ENCODE peak calls at places on chromosome 21, in five cellular contexts. Z is psoas muscle, F is hepatocyte, K is neural crest cell, L is pancreas. V is an unnamed sample.

GRCh38 chr21:16620921-16621320 is 891.1 kb downstream of the USP25 start:
- DNase-seq in Z (no peak), K (no peak), F (no peak), L (no peak), V (no peak)

GRCh38 chr21:33899199-33899598 is 16.4 kb downstream of the ATP5PO start:
- DNase-seq in Z (no peak), F (no peak), K (no peak), L (no peak), V (no peak)

GRCh38 chr21:31132574-31133242 is 94.4 kb upstream of the KRTAP19-8 start:
- DNase-seq in Z (no peak), L (no peak), F (no peak), K (no peak), V (no peak)

GRCh38 chr21:16811011-16811410 is 701.8 kb upstream of the CXADR start:
- DNase-seq in L (no peak), F (no peak), K (no peak), Z (no peak), V (no peak)

GRCh38 chr21:41630249-41630648 is 122.3 kb upstream of the TMPRSS2 start:
- DNase-seq in F (peak; percentile 92), K (no peak), L (no peak), Z (no peak), V (no peak)

GRCh38 chr21:21737186-21737585 is 739.0 kb downstream of the NCAM2 start:
- DNase-seq in Z (no peak), F (no peak), K (no peak), L (no peak), V (no peak)

GRCh38 chr21:34112316-34113033 is 39.1 kb downstream of the MRPS6 start:
- DNase-seq in F (no peak), Z (no peak), L (no peak), K (no peak), V (no peak)

GRCh38 chr21:23725576-23725975 is 1881.7 kb downstream of the MRPL39 start:
- DNase-seq in F (no peak), Z (no peak), K (no peak), L (no peak), V (no peak)

GRCh38 chr21:15390049-15390448 is 325.2 kb upstream of the NRIP1 start:
- DNase-seq in K (no peak), L (no peak), F (no peak), Z (no peak), V (no peak)

GRCh38 chr21:23021481-23021880 is 2023.3 kb downstream of the NCAM2 start:
- DNase-seq in Z (peak; percentile 43), F (no peak), L (no peak), K (no peak), V (no peak)

GRCh38 chr21:25708467-25709065 is 26.1 kb downstream of the ATP5PF start:
- DNase-seq in L (no peak), F (peak; percentile 47), K (peak; percentile 36), Z (no peak), V (peak; percentile 28)

GRCh38 chr21:42388740-42389448 is 7.0 kb downstream of the TMPRSS3 start:
- DNase-seq in F (no peak), Z (peak; percentile 21), K (no peak), L (peak; percentile 62), V (no peak)

GRCh38 chr21:42737969-42738590 is 84.7 kb downstream of the PDE9A start:
- DNase-seq in L (no peak), Z (peak; percentile 78), K (no peak), F (peak; percentile 65), V (no peak)

GRCh38 chr21:32007461-32007860 is 134.6 kb downstream of the HUNK start:
- DNase-seq in Z (no peak), F (no peak), L (no peak), K (no peak), V (no peak)

GRCh38 chr21:41973861-41974751 is 20.3 kb upstream of the C2CD2 start:
- DNase-seq in K (no peak), F (no peak), L (no peak), Z (no peak), V (no peak)

GRCh38 chr21:33587792-33588484 is 546 bp downstream of the DONSON start:
- DNase-seq in K (no peak), L (peak; percentile 71), Z (peak; percentile 64), F (peak; percentile 64), V (peak; percentile 46)

GRCh38 chr21:16076465-16076864 is 346.7 kb downstream of the USP25 start:
- DNase-seq in K (no peak), F (no peak), L (no peak), Z (no peak), V (no peak)

GRCh38 chr21:16587671-16588379 is 858.0 kb downstream of the USP25 start:
- DNase-seq in F (peak; percentile 15), L (no peak), K (no peak), Z (no peak), V (no peak)

GRCh38 chr21:41217656-41218380 is 49.9 kb downstream of the BACE2 start:
- DNase-seq in L (no peak), Z (no peak), K (no peak), F (peak; percentile 66), V (peak; percentile 25)

GRCh38 chr21:33374080-33374873 is 28.9 kb upstream of the IFNGR2 start:
- DNase-seq in L (no peak), F (peak; percentile 27), K (no peak), Z (no peak), V (peak; percentile 11)

GRCh38 chr21:37087188-37087587 is 14.1 kb downstream of the TTC3 start:
- DNase-seq in F (peak; percentile 64), L (no peak), K (no peak), Z (no peak), V (no peak)
- TF ChIP-seq CTCF in F (peak; percentile 51), L (no peak), K (peak; percentile 55), Z (peak; percentile 36), V (no peak)

GRCh38 chr21:45026833-45027232 is 47.5 kb upstream of the ADARB1 start:
- DNase-seq in L (no peak), F (peak; percentile 12), K (no peak), Z (no peak), V (no peak)
- TF ChIP-seq CTCF in L (no peak), F (no peak), K (peak; percentile 32), Z (no peak), V (peak; percentile 0)

GRCh38 chr21:39208624-39209333 is 25.5 kb upstream of the PSMG1 start:
- DNase-seq in K (no peak), F (peak; percentile 80), Z (no peak), L (no peak), V (no peak)

GRCh38 chr21:39209334-39209688 is 26.1 kb upstream of the PSMG1 start:
- DNase-seq in L (no peak), K (no peak), F (no peak), Z (no peak), V (no peak)

DNA sequence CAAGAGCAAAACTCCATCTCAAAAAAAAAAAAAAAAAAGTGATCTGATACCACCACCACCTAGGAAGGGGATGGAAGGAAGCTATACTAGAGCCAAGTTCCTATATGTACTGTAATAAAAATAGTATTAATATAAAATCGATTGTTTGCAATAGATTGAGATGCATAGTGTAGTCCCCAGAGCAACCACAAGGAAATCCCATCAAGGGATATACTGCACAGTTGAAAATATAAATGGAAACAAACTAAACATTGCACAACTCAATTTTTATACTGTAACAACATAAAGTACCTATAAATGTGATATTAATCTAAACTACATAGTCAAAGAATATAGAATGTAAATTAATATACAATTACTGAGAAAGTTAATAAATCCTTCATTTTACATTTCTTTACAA is 20.9 kb upstream of the PSMG1 start:
- DNase-seq in K (no peak), Z (no peak), L (no peak), F (no peak), V (no peak)
- TF ChIP-seq CTCF in K (peak; percentile 53), Z (peak; percentile 8), L (no peak), F (no peak), V (no peak)

GRCh38 chr21:45461369-45461750 is 56.4 kb downstream of the COL18A1 start:
- DNase-seq in L (peak; percentile 26), K (no peak), Z (peak; percentile 20), F (no peak), V (no peak)
- TF ChIP-seq CTCF in L (no peak), K (no peak), Z (no peak), F (no peak), V (no peak)

DNA sequence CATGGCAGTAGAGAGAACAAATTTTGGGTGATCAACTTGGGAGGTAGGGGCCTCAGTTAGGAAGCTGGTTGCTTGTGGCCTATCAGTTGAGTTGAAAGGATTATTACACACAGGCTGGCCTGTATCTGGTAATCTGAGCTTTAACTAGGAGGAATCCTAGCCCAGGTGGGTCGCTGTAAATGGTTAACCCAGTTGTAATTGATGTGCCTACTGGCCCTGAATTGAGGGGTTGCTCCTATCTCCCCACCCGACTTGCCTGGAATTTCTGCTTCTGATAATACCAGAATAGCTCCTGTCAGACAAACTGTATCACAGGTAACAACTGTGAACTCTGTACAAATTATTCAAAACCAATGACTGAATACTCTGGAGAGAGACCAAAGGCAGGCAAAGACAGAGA is 210.3 kb upstream of the RUNX1 start:
- DNase-seq in Z (no peak), K (no peak), F (peak; percentile 23), L (no peak), V (no peak)
- TF ChIP-seq CTCF in Z (no peak), K (no peak), F (no peak), L (no peak), V (no peak)

GRCh38 chr21:35730325-35730724 is 330.0 kb downstream of the SETD4 start:
- DNase-seq in F (no peak), Z (no peak), L (no peak), K (no peak), V (no peak)
- TF ChIP-seq CTCF in F (no peak), Z (no peak), L (no peak), K (no peak), V (no peak)

V was measured in nephron progenitor cell.